ENCODE peak calls at places on chromosomes 6 and 20, in eight cellular contexts. X is T follicular helper cell; Y is B cell; D is RWPE1; R is activated CD4-positive, alpha-beta T cell treated with anti-CD3 and anti-CD28 coated beads, Interleukin-2, amount 50 U/mL, for 24 hours; J is NCI-H146; Z is natural killer cell treated with Interleukin-12 subunit alpha and Interleukin-12 subunit beta and Interleukin-15 and Interleukin-18, amount 100 ng/mL, for 72 hours; A is activated naive CD8-positive, alpha-beta T cell treated with anti-CD3 and anti-CD28 coated beads for 36 hours. I is an unnamed sample.

GRCh38 chr6:149293244-149293643 is 24.3 kb upstream of the TAB2 start:
- DNase-seq in X (no peak), Y (no peak), D (peak; percentile 66), R (no peak), J (no peak), Z (no peak), A (no peak), I (no peak)

GRCh38 chr20:23164176-23164601 is 78.1 kb upstream of the CD93 start:
- DNase-seq in X (no peak), Y (no peak), D (no peak), R (no peak), J (no peak), Z (no peak), A (no peak), I (no peak)

GRCh38 chr6:121582262-121582661 is 146.8 kb downstream of the GJA1 start:
- DNase-seq in X (no peak), Y (no peak), D (no peak), R (no peak), J (no peak), Z (no peak), A (no peak), I (no peak)

GRCh38 chr20:24051160-24051559 is 62.6 kb upstream of the GGTLC1 start:
- DNase-seq in X (no peak), Y (no peak), D (no peak), R (no peak), J (no peak), Z (no peak), A (no peak), I (no peak)

GRCh38 chr6:117728626-117729025 is 53.4 kb downstream of the NUS1 start:
- DNase-seq in X (no peak), Y (no peak), D (no peak), R (no peak), J (no peak), Z (no peak), A (no peak), I (no peak)

GRCh38 chr6:159720708-159721107 is 6.6 kb upstream of the WTAP start:
- DNase-seq in X (peak; percentile 42), Y (no peak), D (peak; percentile 59), R (no peak), J (peak; percentile 83), Z (no peak), A (peak; percentile 13), I (no peak)

GRCh38 chr6:16278048-16278724 is 39.8 kb downstream of the GMPR start:
- DNase-seq in X (no peak), Y (no peak), D (peak; percentile 29), R (no peak), J (no peak), Z (no peak), A (no peak), I (peak; percentile 28)

GRCh38 chr6:63816979-63817436 is 181.4 kb downstream of the PHF3 start:
- DNase-seq in X (no peak), Y (no peak), D (no peak), R (no peak), J (peak; percentile 35), Z (no peak), A (no peak), I (no peak)

GRCh38 chr6:39772559-39773283 is 19.5 kb upstream of the DAAM2 start:
- DNase-seq in X (no peak), Y (no peak), D (no peak), R (no peak), J (no peak), Z (no peak), A (no peak), I (no peak)

GRCh38 chr20:24465730-24466129 is 3.7 kb upstream of the SYNDIG1 start:
- DNase-seq in X (no peak), Y (no peak), D (no peak), R (no peak), J (no peak), Z (no peak), A (no peak), I (no peak)

GRCh38 chr20:39269031-39269461 is 306.9 kb downstream of the DHX35 start:
- DNase-seq in X (no peak), Y (peak; percentile 45), D (peak; percentile 66), R (no peak), J (peak; percentile 26), Z (no peak), A (peak; percentile 41), I (peak; percentile 53)

GRCh38 chr20:52572687-52573086 is 381.1 kb upstream of the ZFP64 start:
- DNase-seq in X (no peak), Y (no peak), D (no peak), R (no peak), J (no peak), Z (no peak), A (no peak), I (no peak)

GRCh38 chr20:22567944-22568871 is 16.2 kb downstream of the FOXA2 start:
- DNase-seq in X (no peak), Y (no peak), D (no peak), R (no peak), J (no peak), Z (no peak), A (no peak), I (no peak)

GRCh38 chr6:167855825-167856425 is 29.2 kb downstream of the AFDN start:
- DNase-seq in X (no peak), Y (no peak), D (peak; percentile 83), R (no peak), J (no peak), Z (no peak), A (no peak), I (no peak)

I was measured in H54.